ENCODE peak calls at places on chromosomes 12 and 14, in five cellular contexts. T is lower lobe of right lung, Z is SK-N-SH, U is heart left ventricle, L is H1. V is an unnamed sample.

GRCh38 chr12:108341854-108342847 is 3.0 kb upstream of the CMKLR1 start:
- DNase-seq in T (no peak), Z (no peak), L (no peak), U (no peak), V (no peak)

GRCh38 chr12:28537474-28537873 is 347.2 kb downstream of the CCDC91 start:
- DNase-seq in L (no peak), U (no peak), Z (no peak), T (no peak), V (no peak)

GRCh38 chr14:69928111-69928523 is 48.9 kb downstream of the SMOC1 start:
- DNase-seq in U (no peak), T (no peak), Z (no peak), L (no peak), V (no peak)

GRCh38 chr12:18853570-18854366 is 115.8 kb downstream of the CAPZA3 start:
- DNase-seq in U (no peak), L (no peak), T (no peak), Z (no peak), V (no peak)

GRCh38 chr14:83632375-83632774 is 1897.6 kb upstream of the FLRT2 start:
- DNase-seq in T (no peak), L (no peak), Z (no peak), U (no peak), V (no peak)

GRCh38 chr12:19597304-19598066 is 158.2 kb downstream of the AEBP2 start:
- DNase-seq in L (no peak), U (no peak), Z (no peak), T (no peak), V (no peak)

GRCh38 chr12:117874842-117875434 is 93.9 kb downstream of the KSR2 start:
- DNase-seq in L (peak), U (peak), T (peak), Z (peak), V (peak)

GRCh38 chr12:19158909-19159308 is 29.4 kb downstream of the PLEKHA5 start:
- DNase-seq in Z (no peak), U (no peak), L (no peak), T (no peak), V (no peak)

GRCh38 chr14:22824711-22825359 is 4.9 kb upstream of the MRPL52 start:
- DNase-seq in U (no peak), L (no peak), T (no peak), Z (no peak), V (no peak)

GRCh38 chr12:88638388-88638787 is 58.1 kb upstream of the KITLG start:
- DNase-seq in T (no peak), L (no peak), U (no peak), Z (no peak), V (no peak)

GRCh38 chr14:92676031-92676430 is 72.4 kb downstream of the LGMN start:
- DNase-seq in U (no peak), L (no peak), T (peak), Z (no peak), V (no peak)

GRCh38 chr12:2481346-2481745 is 313.4 kb upstream of the FKBP4 start:
- DNase-seq in T (no peak), Z (no peak), U (no peak), L (no peak), V (no peak)

GRCh38 chr12:30989754-30990153 is 63.2 kb downstream of the TSPAN11 start:
- DNase-seq in Z (peak), L (peak), U (peak), T (no peak), V (no peak)

GRCh38 chr14:24741871-24742270 is 107.9 kb upstream of the GZMB start:
- DNase-seq in Z (no peak), T (no peak), L (no peak), U (no peak), V (no peak)

GRCh38 chr12:104358353-104359003 is 54.9 kb downstream of the EID3 start:
- DNase-seq in T (peak), U (peak), L (peak), Z (peak), V (no peak)

GRCh38 chr12:108653082-108653516 is 19.4 kb upstream of the SELPLG start:
- DNase-seq in Z (no peak), U (no peak), T (no peak), L (no peak), V (no peak)

GRCh38 chr12:48794870-48795269 is 6.0 kb upstream of the ADCY6 start:
- DNase-seq in U (no peak), Z (no peak), L (no peak), T (no peak), V (no peak)

GRCh38 chr12:26620907-26621306 is 212.1 kb downstream of the ITPR2 start:
- DNase-seq in U (no peak), Z (no peak), T (no peak), L (no peak), V (no peak)

GRCh38 chr12:57057037-57057436 is 7.1 kb upstream of the MYO1A start:
- DNase-seq in L (no peak), Z (no peak), T (no peak), U (no peak), V (no peak)

GRCh38 chr14:68819260-68819691 is 26.4 kb upstream of the ZFP36L1 start:
- DNase-seq in T (no peak), Z (peak), U (peak), L (peak), V (no peak)

GRCh38 chr14:22520235-22520634 is 68.8 kb downstream of the DAD1 start:
- DNase-seq in L (no peak), T (no peak), Z (no peak), U (no peak), V (no peak)

GRCh38 chr14:21408152-21408551 is 24.3 kb upstream of the SUPT16H start:
- DNase-seq in T (no peak), U (no peak), Z (no peak), L (no peak), V (no peak)

GRCh38 chr14:104213301-104214034 is 75.1 kb downstream of the KIF26A start:
- DNase-seq in L (no peak), T (peak), U (no peak), Z (no peak), V (no peak)

GRCh38 chr12:112503521-112503920 is 84.8 kb downstream of the PTPN11 start:
- DNase-seq in Z (no peak), T (no peak), U (no peak), L (no peak), V (no peak)

GRCh38 chr12:11724888-11725310 is 75.4 kb downstream of the ETV6 start:
- DNase-seq in U (no peak), L (no peak), T (no peak), Z (no peak), V (no peak)

GRCh38 chr12:65637150-65637549 is 187.1 kb upstream of the HMGA2 start:
- DNase-seq in Z (no peak), U (no peak), L (no peak), T (no peak), V (no peak)

DNA sequence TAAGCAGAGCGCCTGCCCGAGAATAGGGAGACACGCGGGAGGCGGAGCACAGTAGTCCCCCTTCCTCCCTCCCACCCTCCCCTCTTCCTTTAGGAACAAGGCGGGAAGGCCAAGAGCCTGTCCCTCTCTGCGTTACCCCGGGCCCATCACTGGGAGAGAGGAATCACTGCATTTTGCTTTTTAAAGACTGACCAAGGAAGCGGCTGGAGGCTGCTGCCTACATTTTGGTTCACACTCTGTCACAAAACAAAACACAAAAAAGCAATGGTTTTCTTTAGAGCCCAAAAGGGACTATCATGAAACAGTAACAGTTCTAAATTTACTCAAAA is 19.8 kb downstream of the STX2 start:
- DNase-seq in L (no peak), Z (no peak), T (no peak), U (no peak), V (no peak)
- H3K4me3 ChIP-seq in L (no peak), Z (no peak), T (peak), U (peak), V (peak)

GRCh38 chr14:106508216-106508615 is 981.8 kb downstream of the TMEM121 start:
- DNase-seq in T (no peak), U (no peak), Z (peak), L (no peak), V (no peak)

GRCh38 chr14:106506901-106507305 is 980.5 kb downstream of the TMEM121 start:
- DNase-seq in L (no peak), Z (no peak), T (no peak), U (no peak), V (no peak)

GRCh38 chr14:106509176-106509575 is 982.8 kb downstream of the TMEM121 start:
- DNase-seq in L (no peak), Z (no peak), U (no peak), T (no peak), V (no peak)

GRCh38 chr14:106509795-106510194 is 983.4 kb downstream of the TMEM121 start:
- DNase-seq in T (no peak), L (no peak), Z (no peak), U (no peak), V (no peak)

DNA sequence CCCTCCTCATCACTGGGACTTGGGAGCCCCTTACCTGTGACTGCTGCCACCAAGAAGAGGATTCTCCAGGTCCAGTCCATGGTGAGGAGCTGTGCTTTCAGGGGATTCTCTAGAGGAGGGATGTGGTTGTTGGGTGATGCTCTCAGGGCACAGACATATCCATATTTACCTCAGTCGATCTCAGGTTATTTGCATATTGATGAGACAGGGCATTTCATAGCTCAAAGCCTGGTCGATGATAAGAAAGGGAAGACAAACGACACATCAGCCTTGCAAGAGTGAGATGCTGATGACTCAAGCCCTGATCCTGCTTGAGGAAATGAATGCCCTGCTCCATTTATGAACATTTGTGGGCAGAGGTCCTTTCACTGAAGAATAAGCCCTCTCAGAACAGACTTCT is 981.0 kb downstream of the TMEM121 start:
- DNase-seq in L (no peak), Z (no peak), U (no peak), T (no peak), V (no peak)
- H3K27ac ChIP-seq in L (no peak), Z (no peak), U (no peak), T (peak), V (no peak)

GRCh38 chr12:42023733-42024494 is 120.8 kb downstream of the GXYLT1 start:
- DNase-seq in U (peak), L (peak), T (peak), Z (peak), V (peak)
- TF ChIP-seq CTCF in U (peak), L (peak), T (peak), Z (peak), V (peak)

GRCh38 chr12:67698711-67699603 is 50.4 kb downstream of the DYRK2 start:
- DNase-seq in U (no peak), Z (no peak), T (no peak), L (no peak), V (no peak)
- H3K4me3 ChIP-seq in U (peak), Z (peak), T (peak), L (no peak), V (peak)

GRCh38 chr12:6268484-6269157 is 41.9 kb upstream of the PLEKHG6 start:
- DNase-seq in L (no peak), T (no peak), U (no peak), Z (no peak), V (no peak)
- H3K27ac ChIP-seq in L (peak), T (peak), U (no peak), Z (no peak), V (no peak)

GRCh38 chr12:4855121-4855924 is 54.4 kb upstream of the KCNA1 start:
- DNase-seq in Z (peak), T (no peak), U (peak), L (peak), V (peak)
- TF ChIP-seq CTCF in Z (peak), T (peak), U (peak), L (peak), V (peak)